ENCODE peak calls at places on chromosome X, in six cellular contexts. U is NCI-H510A, Z is EH, Q is fibroblast of lung, R is cardiac muscle cell, P is hippocampal formation. W is an unnamed sample.

GRCh38 chrX:54807524-54808108 is at the start of gene MAGED2:
- DNase-seq in P (peak), Z (peak), U (no peak), R (peak), Q (peak), W (peak)

GRCh38 chrX:10325606-10326005 is 168.8 kb downstream of the CLCN4 start:
- DNase-seq in Z (peak), R (peak), P (no peak), Q (peak), U (no peak), W (peak)

GRCh38 chrX:44904542-44905115 is 31.6 kb downstream of the KDM6A start:
- DNase-seq in U (no peak), R (no peak), P (no peak), Z (peak), Q (peak), W (no peak)

GRCh38 chrX:19549838-19550237 is 34.5 kb upstream of the MAP3K15 start:
- DNase-seq in Q (no peak), P (no peak), U (no peak), R (no peak), Z (no peak), W (no peak)

GRCh38 chrX:110210417-110211139 is 107.3 kb downstream of the AMMECR1 start:
- DNase-seq in R (peak), Z (peak), Q (peak), P (no peak), U (no peak), W (peak)

GRCh38 chrX:74065831-74066390 is 238.1 kb upstream of the ZCCHC13 start:
- DNase-seq in Q (no peak), Z (no peak), U (no peak), R (no peak), P (no peak), W (no peak)

GRCh38 chrX:319579-320125 is 1.1 kb upstream of the GTPBP6 start:
- DNase-seq in U (no peak), P (no peak), Q (no peak), Z (no peak), R (no peak), W (no peak)

GRCh38 chrX:68383540-68383939 is 49.8 kb downstream of the OPHN1 start:
- DNase-seq in Z (no peak), R (no peak), Q (no peak), U (no peak), P (no peak), W (no peak)

GRCh38 chrX:7347465-7347864 is 199.5 kb upstream of the PUDP start:
- DNase-seq in Q (no peak), R (no peak), P (no peak), U (no peak), Z (no peak), W (no peak)

W was measured in astrocyte of the spinal cord.